ENCODE peak calls at places on chromosomes 1 and 21, in nine cellular contexts. T is hippocampal formation; X is glutamatergic neuron; O is NCI-H2171 treated with DMSO at 0.1 percent for 48 hours; V is Caki2; Q is aorta; B is thoracic aorta; F is nephron progenitor cell; N is stimulated activated CD8-positive, alpha-beta memory T cell treated with anti-CD3 and anti-CD28 coated beads, Interleukin-15, amount 100 ng/mL, for 24 hours. R is an unnamed sample.

GRCh38 chr1:179369751-179370341 is 4.1 kb downstream of the AXDND1 start:
- DNase-seq in O (peak), X (no peak), B (no peak), Q (no peak), N (no peak), T (peak), V (peak), F (peak), R (peak)

GRCh38 chr1:155574077-155574476 is 11.5 kb upstream of the ASH1L start:
- DNase-seq in Q (no peak), O (no peak), T (no peak), N (no peak), B (no peak), X (no peak), V (no peak), F (no peak), R (no peak)

GRCh38 chr21:42092805-42093590 is 21.9 kb downstream of the UMODL1 start:
- DNase-seq in F (no peak), V (no peak), B (no peak), T (no peak), N (no peak), Q (peak), O (no peak), X (peak), R (no peak)

GRCh38 chr1:45470306-45470798 is 20.6 kb downstream of the TESK2 start:
- DNase-seq in Q (no peak), B (no peak), V (no peak), X (no peak), T (no peak), F (no peak), O (no peak), N (no peak), R (no peak)

GRCh38 chr1:70945266-70945665 is 102.3 kb downstream of the PTGER3 start:
- DNase-seq in T (no peak), B (no peak), O (no peak), X (no peak), F (no peak), N (no peak), Q (no peak), V (no peak), R (no peak)

GRCh38 chr21:44755227-44755626 is 43.9 kb upstream of the TSPEAR start:
- DNase-seq in T (no peak), V (no peak), O (no peak), N (no peak), B (no peak), F (no peak), X (no peak), Q (no peak), R (no peak)

GRCh38 chr1:153742411-153743142 is 14.7 kb downstream of the INTS3 start:
- DNase-seq in T (no peak), B (no peak), O (no peak), X (no peak), V (peak), N (no peak), Q (no peak), F (no peak), R (no peak)

GRCh38 chr1:24491577-24492360 is 10.9 kb upstream of the RCAN3 start:
- DNase-seq in V (no peak), Q (no peak), T (no peak), X (no peak), B (no peak), N (no peak), O (no peak), F (no peak), R (no peak)